ENCODE peak calls at places on chromosomes 11 and 22, in four cellular contexts. F is psoas muscle, X is PC-9, A is cardiac fibroblast. D is an unnamed sample.

GRCh38 chr11:104781719-104782376 is 116.4 kb downstream of the CASP12 start:
- DNase-seq in F (no peak), X (no peak), A (no peak), D (no peak)

GRCh38 chr22:19406281-19406811 is 25.2 kb downstream of the HIRA start:
- DNase-seq in F (no peak), X (no peak), A (no peak), D (no peak)

GRCh38 chr11:70481625-70482528 is 83.5 kb downstream of the CTTN start:
- DNase-seq in F (peak), X (peak), A (peak), D (no peak)

GRCh38 chr11:2265396-2265795 is 5.0 kb downstream of the ASCL2 start:
- DNase-seq in F (no peak), X (no peak), A (no peak), D (no peak)

GRCh38 chr11:32050256-32050655 is 40.6 kb upstream of the RCN1 start:
- DNase-seq in F (no peak), X (no peak), A (no peak), D (no peak)

GRCh38 chr11:65922565-65922964 is 3.3 kb downstream of the DRAP1 start:
- DNase-seq in F (no peak), X (no peak), A (no peak), D (no peak)

GRCh38 chr11:115364892-115365291 is 139.3 kb downstream of the CADM1 start:
- DNase-seq in F (no peak), X (no peak), A (no peak), D (no peak)

GRCh38 chr11:64826578-64827450 is 16.5 kb upstream of the MEN1 start:
- DNase-seq in F (no peak), X (no peak), A (no peak), D (no peak)

GRCh38 chr11:10388574-10388973 is 66.5 kb upstream of the AMPD3 start:
- DNase-seq in F (peak), X (no peak), A (peak), D (no peak)

GRCh38 chr22:17777005-17777716 is 2.9 kb upstream of the BID start:
- DNase-seq in F (no peak), X (no peak), A (no peak), D (no peak)

GRCh38 chr11:128692750-128693578 is 908 bp upstream of the FLI1 start:
- DNase-seq in F (peak), X (no peak), A (peak), D (no peak)

GRCh38 chr11:831132-831864 is 1.5 kb upstream of the CD151 start:
- DNase-seq in F (no peak), X (peak), A (no peak), D (no peak)
- H3K4me3 ChIP-seq in F (peak), X (no peak), A (no peak), D (peak)

DNA sequence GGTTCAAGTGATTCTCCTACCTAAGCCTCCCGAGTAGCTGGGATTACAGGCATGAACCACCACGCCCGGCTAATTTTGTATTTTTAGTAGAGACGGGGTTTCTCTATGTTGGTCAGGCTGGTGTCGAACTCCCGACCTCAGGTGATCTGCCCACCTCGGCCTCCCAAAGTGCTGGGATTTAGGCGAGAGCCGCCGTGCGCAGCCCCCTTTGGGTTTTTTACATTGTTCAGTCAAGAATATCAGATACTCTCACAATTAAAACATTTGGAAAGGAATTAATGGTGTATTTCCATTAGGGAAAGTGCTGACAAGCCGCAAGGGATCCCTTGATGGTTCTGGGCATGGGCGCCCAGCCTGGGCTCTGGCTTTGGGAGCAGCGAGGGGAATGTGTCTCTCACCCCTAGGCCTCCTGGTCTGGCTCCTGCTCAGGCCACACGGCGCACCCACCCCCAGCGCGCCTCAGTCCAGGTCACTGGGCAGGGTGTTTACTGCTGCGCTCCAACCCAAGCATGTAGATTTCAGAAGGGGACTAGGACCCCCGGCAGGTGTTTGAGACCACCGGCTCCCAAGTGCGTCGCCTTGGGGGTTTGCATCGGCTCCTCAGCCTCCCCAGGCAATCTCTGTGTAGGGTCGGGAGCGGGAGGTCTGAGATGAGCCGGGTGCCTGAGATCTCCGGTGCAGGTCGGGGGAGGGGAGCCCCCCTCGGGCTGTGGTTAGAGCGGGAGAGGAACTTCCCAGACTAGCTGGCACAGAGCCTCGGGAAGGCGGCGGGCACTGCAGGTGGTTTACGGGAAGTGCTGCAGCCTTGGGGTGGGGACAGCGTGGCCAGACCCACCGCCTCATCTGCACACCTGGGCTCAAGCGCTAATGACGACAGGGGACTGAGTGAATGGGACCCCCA is 820 bp upstream of the IRF7 start:
- DNase-seq in F (peak), X (no peak), A (no peak), D (no peak)
- H3K4me3 ChIP-seq in F (peak), X (no peak), A (peak), D (peak)

DNA sequence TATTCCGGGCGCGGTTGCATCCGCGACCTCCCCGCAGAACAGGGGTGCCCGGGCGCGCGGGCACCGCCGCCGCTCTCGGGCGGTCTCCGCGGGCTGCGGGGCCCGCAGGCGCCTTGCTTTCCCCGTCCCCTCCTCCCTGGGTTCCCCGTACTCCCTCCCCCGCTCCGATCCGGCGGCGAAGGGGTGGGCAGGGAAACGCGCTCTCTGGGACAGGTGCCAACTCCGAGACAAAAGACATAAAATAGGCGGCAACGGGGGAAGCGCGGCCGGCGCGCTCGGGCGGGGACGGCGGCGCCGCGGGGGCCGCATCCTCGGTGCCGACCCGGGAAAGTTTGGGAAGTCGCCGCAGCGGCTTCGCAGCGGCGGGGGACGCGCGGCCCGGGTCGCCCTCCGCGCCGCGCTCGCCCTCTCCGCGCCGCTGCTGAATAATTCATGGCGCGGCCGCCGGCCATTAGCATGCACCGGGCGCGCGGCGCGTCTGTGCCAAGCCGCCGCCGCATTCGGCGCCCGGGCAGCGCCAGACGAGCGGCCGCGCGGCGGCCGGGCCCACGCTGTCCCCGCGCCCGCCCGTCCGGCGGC is 78.8 kb upstream of the PPARA start:
- DNase-seq in F (peak), X (peak), A (peak), D (peak)
- H3K4me3 ChIP-seq in F (peak), X (peak), A (peak), D (peak)

DNA sequence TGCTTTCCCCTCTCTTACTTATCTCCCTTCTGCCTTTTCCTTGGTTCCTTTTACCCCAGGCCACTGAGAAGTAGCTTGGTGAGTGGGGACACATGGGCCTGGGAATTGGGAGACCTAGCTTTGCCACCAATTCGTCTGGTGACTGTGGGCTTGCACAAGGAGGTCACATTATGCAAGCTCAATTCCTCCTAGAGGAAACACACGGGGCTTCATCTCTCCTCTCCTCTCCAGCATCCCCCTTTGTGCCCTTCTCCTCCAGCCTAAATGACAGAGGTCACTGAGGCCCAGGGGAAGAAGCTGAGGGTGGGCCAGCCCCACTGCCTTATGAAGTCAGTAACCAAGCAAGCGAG is 2.2 kb downstream of the CLCF1 start:
- DNase-seq in F (no peak), X (no peak), A (no peak), D (no peak)
- H3K4me3 ChIP-seq in F (no peak), X (peak), A (peak), D (peak)

GRCh38 chr22:39010946-39011625 is 3.0 kb upstream of the APOBEC3C start:
- DNase-seq in F (no peak), X (no peak), A (no peak), D (no peak)

GRCh38 chr22:39016592-39016991 is 2.5 kb downstream of the APOBEC3C start:
- DNase-seq in F (no peak), X (no peak), A (no peak), D (no peak)

GRCh38 chr22:39017596-39018365 is 3.1 kb upstream of the APOBEC3D start:
- DNase-seq in F (no peak), X (no peak), A (no peak), D (no peak)

GRCh38 chr22:39012525-39013516 is 1.2 kb upstream of the APOBEC3C start:
- DNase-seq in F (no peak), X (no peak), A (no peak), D (no peak)

DNA sequence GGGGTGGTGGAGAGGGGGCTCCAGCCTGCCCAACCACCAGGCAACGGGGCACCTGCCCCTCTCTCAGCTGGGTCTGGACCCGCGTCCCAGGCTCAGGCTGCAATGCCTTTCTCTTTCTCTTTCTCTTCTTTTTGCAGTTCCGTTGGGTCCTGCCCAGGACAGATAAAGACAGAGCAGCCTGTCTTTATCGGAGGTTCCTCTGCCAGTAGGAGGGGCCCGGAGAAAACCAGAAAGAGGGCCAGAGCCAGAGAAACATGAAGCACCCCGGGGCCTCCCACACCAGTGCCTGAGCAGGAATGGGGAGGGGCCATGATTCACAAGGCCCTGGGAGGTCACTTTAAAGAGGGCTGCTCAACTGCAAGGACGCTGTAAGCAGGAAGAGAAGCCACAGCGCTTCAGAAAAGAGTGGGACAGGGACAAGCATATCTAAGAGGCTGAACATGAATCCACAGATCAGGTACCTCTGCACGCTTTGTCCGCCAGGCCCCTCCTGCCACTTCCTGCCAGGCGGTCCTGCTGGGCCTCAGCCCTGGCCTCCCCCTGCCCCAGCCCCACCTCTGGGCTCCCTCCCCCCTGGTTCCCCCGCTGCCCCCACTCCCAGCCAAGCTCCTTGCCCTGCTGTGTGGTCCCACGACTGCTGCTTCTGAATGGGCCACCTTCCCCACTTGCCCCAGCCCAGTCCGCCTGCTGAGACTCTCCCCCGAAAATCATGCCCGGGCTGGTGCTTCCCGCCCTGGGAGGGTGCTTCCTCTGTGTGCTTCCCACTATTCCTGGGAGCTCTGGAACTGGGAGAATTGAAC is at the start of gene APOBEC3C:
- DNase-seq in F (peak), X (peak), A (peak), D (peak)
- H3K4me3 ChIP-seq in F (peak), X (peak), A (peak), D (peak)